ENCODE peak calls at places on chromosomes 5 and 9, in nine cellular contexts. L is transverse colon, U is fibroblast of lung, Z is A673, P is right lobe of liver, N is BJ, W is GM23338, F is AG04450, M is tibial nerve. J is an unnamed sample.

GRCh38 chr5:57032151-57032551 is 80.2 kb upstream of the MIER3 start:
- DNase-seq in L (peak), U (no peak), Z (no peak), P (no peak), N (no peak), W (no peak), F (no peak), M (no peak), J (no peak)

GRCh38 chr5:11596657-11597071 is 307.6 kb downstream of the CTNND2 start:
- DNase-seq in L (no peak), U (peak), Z (no peak), P (no peak), N (no peak), W (no peak), F (no peak), M (no peak), J (no peak)

GRCh38 chr9:116190997-116191396 is 37.4 kb downstream of the PAPPA start:
- DNase-seq in L (no peak), U (peak), Z (no peak), P (no peak), N (peak), W (no peak), F (peak), M (no peak), J (no peak)

GRCh38 chr9:5834214-5834613 is 1.3 kb upstream of the ERMP1 start:
- DNase-seq in L (no peak), U (no peak), Z (no peak), P (no peak), N (no peak), W (no peak), F (no peak), M (no peak), J (no peak)

GRCh38 chr9:27194401-27195091 is 85.5 kb downstream of the TEK start:
- DNase-seq in L (no peak), U (peak), Z (no peak), P (no peak), N (peak), W (no peak), F (peak), M (no peak), J (no peak)

GRCh38 chr9:83220737-83221136 is 157.8 kb upstream of the RASEF start:
- DNase-seq in L (no peak), U (peak), Z (no peak), P (no peak), N (peak), W (no peak), F (no peak), M (no peak), J (peak)

GRCh38 chr9:111572945-111573604 is 26.4 kb downstream of the PTGR1 start:
- DNase-seq in L (no peak), U (peak), Z (peak), P (no peak), N (peak), W (no peak), F (peak), M (no peak), J (no peak)

GRCh38 chr5:143001764-143002351 is 231.7 kb downstream of the ARHGAP26 start:
- DNase-seq in L (no peak), U (peak), Z (peak), P (no peak), N (no peak), W (peak), F (no peak), M (no peak), J (peak)

GRCh38 chr9:89274838-89275237 is 36.2 kb upstream of the CKS2 start:
- DNase-seq in L (no peak), U (peak), Z (no peak), P (no peak), N (peak), W (no peak), F (peak), M (no peak), J (no peak)

GRCh38 chr5:38329132-38329715 is 70.9 kb downstream of the EGFLAM start:
- DNase-seq in L (no peak), U (peak), Z (peak), P (no peak), N (no peak), W (peak), F (no peak), M (no peak), J (no peak)

GRCh38 chr5:17216974-17217325 is 481 bp upstream of the BASP1 start:
- DNase-seq in L (no peak), U (peak), Z (peak), P (no peak), N (no peak), W (peak), F (no peak), M (no peak), J (no peak)

GRCh38 chr5:77590347-77590746 is 48.2 kb downstream of the OTP start:
- DNase-seq in L (no peak), U (no peak), Z (peak), P (no peak), N (no peak), W (peak), F (no peak), M (no peak), J (peak)

GRCh38 chr9:15133488-15133887 is 173.5 kb downstream of the TTC39B start:
- DNase-seq in L (no peak), U (no peak), Z (no peak), P (no peak), N (no peak), W (no peak), F (no peak), M (no peak), J (no peak)

GRCh38 chr5:143261748-143262392 is 141.6 kb downstream of the NR3C1 start:
- DNase-seq in L (no peak), U (peak), Z (no peak), P (no peak), N (no peak), W (no peak), F (no peak), M (no peak), J (no peak)

GRCh38 chr5:100722657-100723056 is 180.4 kb downstream of the ST8SIA4 start:
- DNase-seq in L (no peak), U (no peak), Z (no peak), P (no peak), N (no peak), W (peak), F (no peak), M (no peak), J (no peak)

GRCh38 chr9:97310896-97311295 is 3.4 kb downstream of the CCDC180 start:
- DNase-seq in L (no peak), U (no peak), Z (no peak), P (no peak), N (no peak), W (no peak), F (no peak), M (no peak), J (no peak)

GRCh38 chr9:87359264-87359663 is 138.4 kb upstream of the DAPK1 start:
- DNase-seq in L (no peak), U (no peak), Z (no peak), P (no peak), N (no peak), W (no peak), F (no peak), M (no peak), J (no peak)

GRCh38 chr5:143041461-143041860 is 271.3 kb downstream of the ARHGAP26 start:
- DNase-seq in L (no peak), U (no peak), Z (no peak), P (no peak), N (no peak), W (no peak), F (no peak), M (no peak), J (no peak)

GRCh38 chr9:70156729-70157128 is 102.0 kb upstream of the SMC5 start:
- DNase-seq in L (no peak), U (peak), Z (no peak), P (no peak), N (no peak), W (no peak), F (no peak), M (no peak), J (no peak)

GRCh38 chr5:155299342-155300006 is 285.9 kb downstream of the KIF4B start:
- DNase-seq in L (no peak), U (no peak), Z (no peak), P (peak), N (no peak), W (no peak), F (no peak), M (no peak), J (no peak)

GRCh38 chr9:137044502-137045177 is 1.3 kb downstream of the NPDC1 start:
- DNase-seq in L (peak), U (no peak), Z (no peak), P (no peak), N (no peak), W (no peak), F (no peak), M (no peak), J (no peak)

GRCh38 chr5:149228610-149229297 is 42.9 kb upstream of the AFAP1L1 start:
- DNase-seq in L (peak), U (peak), Z (peak), P (peak), N (peak), W (peak), F (peak), M (no peak), J (no peak)

GRCh38 chr9:133701981-133702797 is 36.0 kb downstream of the SARDH start:
- DNase-seq in L (peak), U (peak), Z (peak), P (no peak), N (no peak), W (no peak), F (no peak), M (no peak), J (no peak)

GRCh38 chr9:131677445-131678180 is 62.3 kb downstream of the RAPGEF1 start:
- DNase-seq in L (peak), U (peak), Z (no peak), P (peak), N (peak), W (no peak), F (peak), M (no peak), J (peak)

GRCh38 chr9:131826053-131826452 is 86.2 kb upstream of the RAPGEF1 start:
- DNase-seq in L (no peak), U (no peak), Z (no peak), P (no peak), N (no peak), W (no peak), F (no peak), M (no peak), J (no peak)

GRCh38 chr5:120582635-120583034 is 118.5 kb downstream of the PRR16 start:
- DNase-seq in L (no peak), U (no peak), Z (no peak), P (no peak), N (no peak), W (no peak), F (no peak), M (no peak), J (no peak)

GRCh38 chr5:137118629-137119028 is 380.5 kb downstream of the SPOCK1 start:
- DNase-seq in L (no peak), U (no peak), Z (no peak), P (no peak), N (no peak), W (no peak), F (no peak), M (no peak), J (no peak)

GRCh38 chr9:21958833-21959232 is 35.4 kb downstream of the CDKN2A start:
- DNase-seq in L (no peak), U (no peak), Z (no peak), P (no peak), N (no peak), W (no peak), F (no peak), M (no peak), J (no peak)

GRCh38 chr9:133737071-133737773 is 930 bp downstream of the SARDH start:
- DNase-seq in L (no peak), U (no peak), Z (no peak), P (peak), N (no peak), W (no peak), F (no peak), M (no peak), J (no peak)

GRCh38 chr9:121398374-121398773 is 28.3 kb upstream of the STOM start:
- DNase-seq in L (no peak), U (peak), Z (no peak), P (no peak), N (peak), W (no peak), F (peak), M (no peak), J (no peak)

GRCh38 chr5:122465994-122466393 is 154.0 kb downstream of the SNCAIP start:
- DNase-seq in L (no peak), U (no peak), Z (no peak), P (no peak), N (no peak), W (peak), F (no peak), M (no peak), J (no peak)

GRCh38 chr5:58149750-58150149 is 310.1 kb downstream of the PLK2 start:
- DNase-seq in L (no peak), U (no peak), Z (no peak), P (no peak), N (no peak), W (no peak), F (no peak), M (no peak), J (no peak)

GRCh38 chr9:34376596-34377401 is at the start of gene MYORG:
- DNase-seq in L (peak), U (peak), Z (peak), P (peak), N (peak), W (peak), F (peak), M (peak), J (peak)

GRCh38 chr5:157046041-157046440 is 12.9 kb downstream of the HAVCR1 start:
- DNase-seq in L (peak), U (peak), Z (no peak), P (no peak), N (no peak), W (no peak), F (no peak), M (no peak), J (peak)

GRCh38 chr5:80904533-80905187 is 55.5 kb upstream of the RASGRF2 start:
- DNase-seq in L (no peak), U (no peak), Z (no peak), P (no peak), N (no peak), W (peak), F (no peak), M (no peak), J (peak)

GRCh38 chr9:130167927-130168326 is 4.3 kb upstream of the NCS1 start:
- DNase-seq in L (no peak), U (no peak), Z (no peak), P (no peak), N (no peak), W (peak), F (no peak), M (no peak), J (no peak)

GRCh38 chr9:131951905-131952304 is 127.8 kb downstream of the MED27 start:
- DNase-seq in L (no peak), U (peak), Z (no peak), P (no peak), N (peak), W (no peak), F (no peak), M (peak), J (no peak)

GRCh38 chr9:38130724-38131123 is 61.7 kb upstream of the SHB start:
- DNase-seq in L (no peak), U (no peak), Z (no peak), P (no peak), N (no peak), W (no peak), F (no peak), M (no peak), J (no peak)

GRCh38 chr5:74056789-74057164 is 430.8 kb downstream of the ARHGEF28 start:
- DNase-seq in L (peak), U (peak), Z (peak), P (no peak), N (no peak), W (peak), F (no peak), M (no peak), J (peak)
- TF ChIP-seq CTCF in L (peak), U (peak), Z (peak), P (peak), N (peak), W (peak), F (peak), M (no peak), J (peak)

GRCh38 chr5:141760193-141760592 is 78.2 kb upstream of the ARAP3 start:
- DNase-seq in L (no peak), U (no peak), Z (peak), P (no peak), N (no peak), W (no peak), F (no peak), M (no peak), J (no peak)

GRCh38 chr5:141760753-141761152 is 78.7 kb upstream of the ARAP3 start:
- DNase-seq in L (no peak), U (no peak), Z (no peak), P (no peak), N (no peak), W (peak), F (no peak), M (no peak), J (no peak)

GRCh38 chr5:141763526-141763925 is 81.5 kb upstream of the ARAP3 start:
- DNase-seq in L (no peak), U (no peak), Z (no peak), P (no peak), N (no peak), W (no peak), F (no peak), M (no peak), J (no peak)

GRCh38 chr5:141762316-141762715 is 80.3 kb upstream of the ARAP3 start:
- DNase-seq in L (no peak), U (no peak), Z (no peak), P (no peak), N (no peak), W (no peak), F (no peak), M (no peak), J (no peak)

GRCh38 chr5:141762790-141763368 is 80.8 kb upstream of the ARAP3 start:
- DNase-seq in L (no peak), U (no peak), Z (no peak), P (no peak), N (no peak), W (no peak), F (no peak), M (no peak), J (peak)
- H3K4me3 ChIP-seq in L (no peak), U (no peak), Z (no peak), P (no peak), N (no peak), W (no peak), F (no peak), M (no peak), J (no peak)

DNA sequence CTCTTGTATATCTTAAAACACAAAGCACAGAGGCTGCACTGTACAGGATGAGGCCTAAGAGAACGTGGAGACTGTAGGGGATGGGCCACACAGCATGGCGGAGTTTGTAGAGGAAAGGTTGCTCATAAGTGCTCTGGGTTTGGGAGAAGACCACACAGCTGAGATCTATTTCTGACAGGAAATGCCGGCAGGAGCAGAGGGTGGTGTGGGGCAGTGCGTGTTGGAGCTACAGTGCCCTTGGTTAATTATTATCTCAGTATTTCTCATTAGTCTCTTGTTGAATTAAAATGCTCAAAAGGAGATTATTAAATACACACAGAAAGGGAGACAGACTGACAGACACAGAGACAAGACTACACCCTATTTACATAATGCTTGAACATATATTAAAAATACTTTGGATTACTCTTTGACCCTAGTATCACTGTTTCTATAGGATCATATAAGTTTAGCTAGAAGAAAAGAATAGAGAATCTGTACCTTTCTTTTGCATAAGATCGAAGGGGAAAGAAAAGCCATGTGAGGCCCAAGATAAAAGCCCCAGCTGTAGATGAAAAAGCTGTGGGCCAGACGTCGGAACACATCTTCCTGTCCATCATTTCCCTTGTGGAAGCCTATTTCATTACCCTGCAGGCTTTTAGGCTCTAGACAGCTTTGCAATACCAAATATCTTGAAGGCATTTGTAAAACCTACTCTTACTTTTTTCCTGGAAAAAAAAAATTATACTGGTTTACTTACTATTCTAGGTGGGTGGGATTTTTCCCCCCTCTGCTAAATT is 9.8 kb downstream of the PALM2AKAP2 start:
- DNase-seq in L (no peak), U (no peak), Z (no peak), P (peak), N (no peak), W (no peak), F (no peak), M (no peak), J (no peak)
- TF ChIP-seq CTCF in L (no peak), U (no peak), Z (no peak), P (no peak), N (no peak), W (no peak), F (no peak), M (no peak), J (no peak)

GRCh38 chr5:96381526-96381925 is 51.5 kb downstream of the PCSK1 start:
- DNase-seq in L (no peak), U (no peak), Z (no peak), P (no peak), N (no peak), W (peak), F (no peak), M (no peak), J (peak)
- H3K4me3 ChIP-seq in L (no peak), U (no peak), Z (no peak), P (no peak), N (no peak), W (no peak), F (no peak), M (no peak), J (no peak)

DNA sequence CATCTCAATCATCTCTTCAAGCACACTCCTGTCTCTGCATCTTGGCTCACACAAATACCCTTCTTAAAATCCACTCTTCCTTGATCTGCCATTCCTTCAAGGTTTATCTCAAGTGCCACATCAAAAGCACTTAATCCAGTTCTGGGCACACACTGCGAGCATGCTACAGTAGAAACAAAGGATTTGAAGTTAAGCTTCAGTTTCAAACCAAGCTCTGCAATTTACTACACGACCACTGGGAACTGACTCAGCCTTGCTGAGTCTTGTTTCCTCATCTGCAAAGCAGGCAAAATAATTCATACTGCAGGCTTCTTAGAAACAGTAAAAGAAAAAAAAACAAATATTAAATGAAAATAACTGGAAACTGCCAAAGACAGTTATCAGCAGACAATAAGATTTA is 50.5 kb upstream of the CTNNAL1 start:
- DNase-seq in L (no peak), U (peak), Z (peak), P (no peak), N (no peak), W (no peak), F (no peak), M (no peak), J (no peak)
- TF ChIP-seq CTCF in L (no peak), U (no peak), Z (no peak), P (no peak), N (peak), W (no peak), F (peak), M (no peak), J (no peak)

GRCh38 chr5:43075319-43076293 is 35.5 kb upstream of the ANXA2R start:
- DNase-seq in L (no peak), U (no peak), Z (no peak), P (no peak), N (no peak), W (no peak), F (no peak), M (no peak), J (no peak)

GRCh38 chr5:43078956-43079355 is 38.8 kb upstream of the ANXA2R start:
- DNase-seq in L (no peak), U (peak), Z (no peak), P (no peak), N (peak), W (peak), F (no peak), M (no peak), J (no peak)

GRCh38 chr5:43073597-43074546 is 33.8 kb upstream of the ANXA2R start:
- DNase-seq in L (peak), U (no peak), Z (peak), P (no peak), N (no peak), W (peak), F (no peak), M (no peak), J (peak)

GRCh38 chr5:43074987-43075318 is 34.8 kb upstream of the ANXA2R start:
- DNase-seq in L (no peak), U (no peak), Z (no peak), P (no peak), N (no peak), W (no peak), F (no peak), M (no peak), J (no peak)
- H3K4me3 ChIP-seq in L (no peak), U (no peak), Z (no peak), P (no peak), N (no peak), W (no peak), F (no peak), M (no peak), J (no peak)

GRCh38 chr9:84670106-84670800 is 724 bp downstream of the NTRK2 start:
- DNase-seq in L (no peak), U (peak), Z (no peak), P (no peak), N (no peak), W (peak), F (no peak), M (no peak), J (no peak)
- TF ChIP-seq CTCF in L (no peak), U (no peak), Z (no peak), P (no peak), N (no peak), W (no peak), F (no peak), M (no peak), J (no peak)

J was measured in GM12865.